ENCODE peak calls at places on chromosome X, in six cellular contexts. R, V, G, T, D and X are unnamed samples.

GRCh38 chrX:136168929-136169735 is 21.8 kb downstream of the FHL1 start:
- DNase-seq in V (peak; percentile 90), R (no peak), T (no peak), G (peak; percentile 90), D (no peak), X (no peak)

GRCh38 chrX:71910526-71911022 is at the start of gene NHSL2:
- DNase-seq in G (peak; percentile 72), D (no peak), T (no peak), R (no peak), V (no peak), X (no peak)

GRCh38 chrX:97529801-97530200 is 646.1 kb downstream of the RPA4 start:
- DNase-seq in D (no peak), G (no peak), R (no peak), T (no peak), V (peak; percentile 63), X (no peak)

GRCh38 chrX:110418857-110419249 is 60.2 kb downstream of the RTL9 start:
- DNase-seq in V (peak; percentile 68), R (no peak), D (no peak), G (no peak), T (no peak), X (no peak)

GRCh38 chrX:52284865-52285264 is 84.0 kb upstream of the XAGE2 start:
- DNase-seq in R (no peak), G (no peak), T (no peak), D (no peak), V (no peak), X (no peak)

GRCh38 chrX:154372612-154373022 is 1.8 kb downstream of the FLNA start:
- DNase-seq in R (peak; percentile 52), V (no peak), D (no peak), T (no peak), G (no peak), X (no peak)

GRCh38 chrX:150575415-150575814 is 7.0 kb downstream of the MTM1 start:
- DNase-seq in V (peak; percentile 41), R (no peak), T (no peak), D (no peak), G (no peak), X (no peak)

GRCh38 chrX:11059923-11060322 is 51.2 kb upstream of the HCCS start:
- DNase-seq in G (no peak), R (no peak), D (no peak), V (peak; percentile 8), T (no peak), X (no peak)

GRCh38 chrX:10620121-10620699 is at the start of gene MID1:
- DNase-seq in R (no peak), D (no peak), G (peak; percentile 90), T (no peak), V (peak; percentile 79), X (no peak)

GRCh38 chrX:84186603-84187358 is 1.2 kb downstream of the RPS6KA6 start:
- DNase-seq in T (no peak), V (no peak), D (no peak), G (no peak), R (no peak), X (no peak)

GRCh38 chrX:63920875-63921274 is 135.9 kb upstream of the ARHGEF9 start:
- DNase-seq in G (no peak), R (no peak), D (no peak), V (no peak), T (no peak), X (no peak)

GRCh38 chrX:56798866-56799864 is 70.1 kb downstream of the NBDY start:
- DNase-seq in G (no peak), T (no peak), D (no peak), R (no peak), V (no peak), X (no peak)

GRCh38 chrX:115350696-115351408 is 61.3 kb downstream of the LUZP4 start:
- DNase-seq in V (no peak), R (no peak), T (no peak), D (no peak), G (no peak), X (no peak)

GRCh38 chrX:40908026-40908425 is 172.7 kb upstream of the MED14 start:
- DNase-seq in T (no peak), V (peak; percentile 52), D (no peak), G (no peak), R (no peak), X (no peak)

GRCh38 chrX:100085851-100086250 is 324.2 kb downstream of the PCDH19 start:
- DNase-seq in T (no peak), V (no peak), R (no peak), D (no peak), G (no peak), X (no peak)

GRCh38 chrX:110021180-110022022 is 18.5 kb downstream of the TMEM164 start:
- DNase-seq in D (no peak), V (peak; percentile 66), T (no peak), G (no peak), R (no peak), X (no peak)

GRCh38 chrX:154121961-154122360 is 22.1 kb upstream of the OPN1LW start:
- DNase-seq in R (no peak), G (no peak), D (no peak), T (no peak), V (no peak), X (no peak)

GRCh38 chrX:12929701-12930100 is 23.3 kb downstream of the TLR8 start:
- DNase-seq in D (no peak), G (no peak), R (no peak), T (no peak), V (peak; percentile 23), X (no peak)

GRCh38 chrX:65688403-65688881 is 21.0 kb downstream of the MSN start:
- DNase-seq in R (no peak), G (no peak), V (peak; percentile 88), T (no peak), D (no peak), X (no peak)